ENCODE peak calls at places on chromosomes 4 and X, in five cellular contexts. V, G, N, U and R are unnamed samples.

GRCh38 chr4:148376151-148376550 is 66.1 kb downstream of the NR3C2 start:
- DNase-seq in V (peak; percentile 62), G (peak; percentile 45), N (peak; percentile 94), U (no peak), R (peak; percentile 91)

GRCh38 chrX:121755541-121755940 is 708.1 kb downstream of the GLUD2 start:
- DNase-seq in V (no peak), G (no peak), N (no peak), U (no peak), R (no peak)

GRCh38 chr4:174665799-174666198 is 143.5 kb upstream of the HPGD start:
- DNase-seq in V (no peak), G (no peak), N (no peak), U (no peak), R (no peak)

GRCh38 chrX:47200385-47201150 is 6.9 kb downstream of the UBA1 start:
- DNase-seq in V (peak; percentile 65), G (no peak), N (peak; percentile 42), U (no peak), R (no peak)

GRCh38 chr4:125115476-125115875 is 199.3 kb upstream of the FAT4 start:
- DNase-seq in V (peak; percentile 41), G (no peak), N (no peak), U (no peak), R (no peak)

GRCh38 chr4:154490589-154491340 is 834 bp downstream of the DCHS2 start:
- DNase-seq in V (no peak), G (no peak), N (no peak), U (no peak), R (no peak)

GRCh38 chrX:53930513-53931380 is 113.5 kb downstream of the PHF8 start:
- DNase-seq in V (peak; percentile 65), G (no peak), N (peak; percentile 5), U (no peak), R (no peak)

GRCh38 chr4:60759518-60760245 is 440.4 kb upstream of the ADGRL3 start:
- DNase-seq in V (no peak), G (no peak), N (no peak), U (no peak), R (no peak)

GRCh38 chr4:10639100-10639499 is 45.5 kb downstream of the CLNK start:
- DNase-seq in V (no peak), G (no peak), N (no peak), U (no peak), R (no peak)

GRCh38 chrX:106939566-106939965 is 19.4 kb downstream of the CLDN2 start:
- DNase-seq in V (no peak), G (no peak), N (no peak), U (no peak), R (no peak)

GRCh38 chrX:153457827-153458466 is 12.1 kb upstream of the TREX2 start:
- DNase-seq in V (no peak), G (no peak), N (no peak), U (no peak), R (no peak)

GRCh38 chrX:135974279-135974856 is 580 bp upstream of the MMGT1 start:
- DNase-seq in V (peak; percentile 52), G (peak; percentile 36), N (peak; percentile 2), U (no peak), R (peak; percentile 18)

GRCh38 chrX:17521871-17522693 is 147.1 kb downstream of the NHS start:
- DNase-seq in V (peak; percentile 45), G (peak; percentile 16), N (no peak), U (no peak), R (no peak)

GRCh38 chrX:153600032-153600373 is 1.1 kb upstream of the CCNQ start:
- DNase-seq in V (no peak), G (no peak), N (no peak), U (no peak), R (no peak)

GRCh38 chr4:183409956-183410355 is 34.5 kb upstream of the CDKN2AIP start:
- DNase-seq in V (no peak), G (no peak), N (no peak), U (no peak), R (no peak)

GRCh38 chr4:7041246-7041645 is 1.9 kb upstream of the TADA2B start:
- DNase-seq in V (no peak), G (no peak), N (no peak), U (no peak), R (no peak)

GRCh38 chr4:7043521-7044414 is 596 bp downstream of the TADA2B start:
- DNase-seq in V (peak; percentile 38), G (no peak), N (no peak), U (no peak), R (peak; percentile 70)

GRCh38 chr4:7041851-7042696 is 1.1 kb upstream of the TADA2B start:
- DNase-seq in V (peak; percentile 55), G (no peak), N (no peak), U (no peak), R (no peak)

GRCh38 chr4:7044415-7044930 is 1.3 kb downstream of the TADA2B start:
- DNase-seq in V (no peak), G (no peak), N (no peak), U (no peak), R (no peak)

DNA sequence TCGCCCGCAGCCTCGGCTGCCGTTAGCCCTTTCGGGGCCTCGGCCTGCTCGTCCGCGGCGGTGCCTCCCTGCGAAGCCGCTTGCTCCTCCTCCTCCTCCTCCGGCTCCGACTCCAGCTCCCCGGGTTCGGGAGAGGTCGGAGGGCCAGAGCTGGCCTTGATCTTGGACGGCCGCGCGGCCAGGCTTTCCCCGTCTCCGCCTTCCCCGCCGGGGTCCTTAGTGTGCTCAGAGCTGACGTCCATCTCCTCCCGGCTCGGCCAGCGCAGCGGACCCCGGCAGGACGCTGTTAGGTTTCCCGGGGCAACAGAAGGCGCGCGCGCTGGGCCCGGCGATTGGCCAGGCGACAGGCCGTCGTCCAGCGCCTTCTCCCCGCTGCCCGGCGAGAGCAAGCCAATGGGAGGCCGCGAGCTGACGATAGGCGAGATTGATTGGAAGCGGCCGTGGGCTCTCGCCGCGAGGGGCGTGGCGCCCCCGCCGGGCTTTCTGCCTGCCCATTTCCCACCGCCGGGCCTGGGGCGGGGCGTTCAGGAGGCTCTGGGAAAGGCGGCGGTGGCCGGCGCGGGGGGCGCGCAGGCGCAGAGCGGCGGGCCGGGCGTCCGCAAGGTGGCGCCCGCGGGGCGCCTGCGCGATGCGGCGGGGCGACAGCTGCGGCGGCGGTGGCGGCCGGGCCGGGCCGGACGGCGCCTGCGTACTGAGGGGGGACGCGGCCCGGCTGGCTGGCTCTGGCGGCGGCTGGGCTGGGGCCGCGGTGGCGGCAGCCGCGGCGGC is at the start of gene TADA2B:
- DNase-seq in V (peak; percentile 97), G (peak; percentile 91), N (peak; percentile 93), U (peak; percentile 92), R (peak; percentile 98)
- TF ChIP-seq POLR2A in V (peak; percentile 67), G (no peak), N (no peak), U (no peak), R (no peak)

GRCh38 chrX:4118666-4119530 is 405.4 kb upstream of the PRKX start:
- DNase-seq in V (no peak), G (no peak), N (no peak), U (no peak), R (no peak)
- H3K9ac ChIP-seq in V (no peak overlapping the region), G (no peak overlapping the region), N (no peak overlapping the region), U (no peak overlapping the region), R (no peak overlapping the region)

DNA sequence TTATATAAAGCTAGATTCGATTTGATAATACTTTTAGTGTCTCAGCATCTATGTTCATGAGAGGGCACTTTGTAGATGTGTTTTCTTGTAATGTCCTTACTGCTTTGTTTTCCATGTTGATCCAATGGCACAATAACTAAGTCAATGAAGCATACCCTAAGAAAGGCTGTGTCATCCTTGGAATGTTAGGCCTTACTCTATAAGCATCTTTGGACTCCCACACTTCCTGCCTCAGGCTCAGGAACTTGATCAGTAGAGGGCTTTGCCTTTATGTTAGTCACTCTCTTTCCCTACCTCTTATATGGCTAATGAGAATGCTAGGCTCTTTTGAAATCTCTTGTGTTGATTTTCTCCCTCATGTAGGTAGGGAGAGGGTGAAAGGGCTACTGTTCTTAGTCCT is 33.2 kb upstream of the EDA2R start:
- DNase-seq in V (peak; percentile 17), G (no peak), N (no peak), U (no peak), R (no peak)
- H3K27ac ChIP-seq in V (no peak overlapping the region), G (no peak overlapping the region), N (no peak overlapping the region), U (no peak overlapping the region), R (no peak overlapping the region)

GRCh38 chr4:7911044-7911578 is 28.6 kb downstream of the AFAP1 start:
- DNase-seq in V (peak; percentile 95), G (no peak), N (no peak), U (peak; percentile 54), R (no peak)
- TF ChIP-seq POLR2A in V (peak; percentile 37), G (no peak), N (no peak), U (no peak), R (no peak)

DNA sequence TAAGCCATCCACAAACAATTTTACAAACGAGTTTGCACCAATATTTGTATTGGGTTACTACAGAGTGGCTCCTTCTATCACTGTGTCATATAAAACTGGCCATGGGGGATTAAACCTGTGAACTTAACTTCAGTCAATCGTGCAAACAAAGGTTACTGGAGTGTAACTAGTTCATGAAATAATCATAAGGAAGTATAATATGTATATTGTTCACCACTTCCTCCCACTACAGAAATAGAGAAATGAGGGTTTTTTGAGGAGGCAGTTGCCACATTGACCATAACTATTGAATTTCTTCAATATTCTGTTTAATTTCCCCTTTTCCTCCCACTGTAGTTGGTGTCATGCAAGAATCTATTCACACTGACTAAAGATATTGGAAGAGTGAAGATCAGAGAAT is at the start of gene GPR82:
- DNase-seq in V (no peak), G (no peak), N (no peak), U (no peak), R (no peak)
- H3K9ac ChIP-seq in V (no peak within 1 kb of the TSS), G (no peak within 1 kb of the TSS), N (no peak within 1 kb of the TSS), U (no peak within 1 kb of the TSS), R (no peak within 1 kb of the TSS)

GRCh38 chr4:186755550-186756519 is 32.2 kb upstream of the FAT1 start:
- DNase-seq in V (peak; percentile 22), G (no peak), N (peak; percentile 97), U (no peak), R (no peak)
- H3K27ac ChIP-seq in V (no peak overlapping the region), G (no peak overlapping the region), N (peak overlapping the region; percentile 89), U (no peak overlapping the region), R (no peak overlapping the region)

GRCh38 chr4:2536193-2537010 is at the start of gene FAM193A:
- DNase-seq in V (peak; percentile 100), G (peak; percentile 99), N (peak; percentile 96), U (peak; percentile 100), R (peak; percentile 100)
- TF ChIP-seq POLR2A in V (peak; percentile 77), G (peak; percentile 71), N (peak; percentile 42), U (peak; percentile 47), R (peak; percentile 46)

DNA sequence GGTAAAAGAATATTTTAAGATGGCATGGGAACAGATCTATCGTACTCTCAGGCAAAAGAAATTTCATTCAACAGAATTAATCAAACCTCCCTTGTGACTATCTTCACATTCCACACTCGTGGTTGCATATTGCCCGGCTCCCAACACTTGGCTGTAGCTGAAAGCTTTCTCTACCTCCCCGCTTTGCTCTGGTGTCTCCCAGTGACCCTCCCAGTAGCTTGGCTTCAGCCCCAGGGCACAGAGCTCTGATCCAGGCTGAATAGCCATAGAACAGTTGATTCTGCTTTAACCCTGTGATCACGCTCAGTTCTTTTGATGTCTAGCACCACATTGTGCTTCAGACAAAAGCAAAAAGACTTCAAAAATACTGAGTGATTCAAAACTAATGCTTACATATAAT is 24.6 kb downstream of the SLC7A11 start:
- DNase-seq in V (no peak), G (no peak), N (no peak), U (no peak), R (no peak)
- H3K9ac ChIP-seq in V (no peak overlapping the region), G (no peak overlapping the region), N (no peak overlapping the region), U (no peak overlapping the region), R (no peak overlapping the region)